ENCODE peak calls at places on chromosomes 1 and 21, in nine cellular contexts. Z is fibroblast of pulmonary artery; N is H1; R is sigmoid colon; D is activated CD8-positive, alpha-beta memory T cell treated with anti-CD3 and anti-CD28 coated beads for 1 hour; Q is EL; I is NCI-H446 treated with DMSO at 0.1 percent for 48 hours; P is AG08396; S is GM12865. J is an unnamed sample.

GRCh38 chr1:94119796-94120590 is 955 bp downstream of the ABCA4 start:
- DNase-seq in Z (peak; percentile 44), N (no peak), R (no peak), D (no peak), Q (no peak), I (no peak), P (no peak), S (no peak), J (no peak)

GRCh38 chr21:30842990-30843389 is 13.4 kb upstream of the KRTAP7-1 start:
- DNase-seq in Z (no peak), N (no peak), R (no peak), D (no peak), Q (no peak), I (no peak), P (no peak), S (no peak), J (no peak)

GRCh38 chr1:169491845-169492281 is 6.1 kb upstream of the SLC19A2 start:
- DNase-seq in Z (no peak), N (no peak), R (no peak), D (no peak), Q (no peak), I (no peak), P (no peak), S (peak; percentile 40), J (no peak)

GRCh38 chr1:55416164-55416842 is 201.1 kb upstream of the USP24 start:
- DNase-seq in Z (no peak), N (no peak), R (no peak), D (no peak), Q (no peak), I (no peak), P (no peak), S (no peak), J (no peak)

GRCh38 chr1:206739411-206740076 is 31.0 kb upstream of the IL19 start:
- DNase-seq in Z (no peak), N (no peak), R (no peak), D (no peak), Q (peak; percentile 69), I (no peak), P (no peak), S (peak; percentile 99), J (no peak)

GRCh38 chr1:85437139-85437538 is 27.8 kb downstream of the DDAH1 start:
- DNase-seq in Z (no peak), N (no peak), R (no peak), D (no peak), Q (no peak), I (no peak), P (no peak), S (no peak), J (no peak)

GRCh38 chr1:27887215-27888035 is 15.1 kb downstream of the THEMIS2 start:
- DNase-seq in Z (no peak), N (no peak), R (peak; percentile 61), D (no peak), Q (no peak), I (no peak), P (no peak), S (peak; percentile 90), J (peak; percentile 52)

GRCh38 chr1:143661418-143662120 is 310.2 kb downstream of the FAM72C start:
- DNase-seq in Z (no peak), N (no peak), R (no peak), D (no peak), Q (no peak), I (no peak), P (no peak), S (no peak), J (no peak)

GRCh38 chr1:28147264-28148094 is 29.0 kb downstream of the PTAFR start:
- DNase-seq in Z (no peak), N (no peak), R (no peak), D (no peak), Q (no peak), I (no peak), P (no peak), S (peak; percentile 20), J (no peak)

J was measured in central memory CD8-positive, alpha-beta T cell.